ENCODE peak calls at places on chromosome 13, in seven cellular contexts. G, P, E, O, N, R and X are unnamed samples.

GRCh38 chr13:95296326-95296939 is 4.8 kb downstream of the ABCC4 start:
- DNase-seq in G (peak; percentile 46), P (peak; percentile 36), E (peak; percentile 47), O (peak; percentile 39), N (peak; percentile 30), R (no peak), X (no peak)

GRCh38 chr13:25587581-25587980 is 215.8 kb downstream of the ATP8A2 start:
- DNase-seq in G (no peak), P (no peak), E (no peak), O (no peak), N (no peak), R (no peak), X (no peak)

GRCh38 chr13:28719656-28720055 is 886 bp upstream of the SLC46A3 start:
- DNase-seq in G (peak; percentile 6), P (no peak), E (no peak), O (peak; percentile 81), N (no peak), R (no peak), X (no peak)

GRCh38 chr13:77213644-77214043 is 113.2 kb downstream of the MYCBP2 start:
- DNase-seq in G (no peak), P (no peak), E (no peak), O (peak; percentile 56), N (no peak), R (no peak), X (no peak)

GRCh38 chr13:45048890-45049407 is 59.6 kb downstream of the GPALPP1 start:
- DNase-seq in G (no peak), P (no peak), E (no peak), O (no peak), N (no peak), R (no peak), X (peak; percentile 33)

GRCh38 chr13:41458939-41459753 is 1.8 kb downstream of the RGCC start:
- DNase-seq in G (peak; percentile 45), P (peak; percentile 43), E (no peak), O (peak; percentile 85), N (peak; percentile 83), R (no peak), X (peak; percentile 67)

GRCh38 chr13:99295488-99296252 is 11.5 kb downstream of the GPR183 start:
- DNase-seq in G (no peak), P (no peak), E (no peak), O (no peak), N (no peak), R (no peak), X (no peak)

GRCh38 chr13:44046428-44046827 is 166.7 kb downstream of the LACC1 start:
- DNase-seq in G (no peak), P (no peak), E (no peak), O (no peak), N (no peak), R (no peak), X (no peak)

GRCh38 chr13:43268632-43269031 is 245.2 kb downstream of the DNAJC15 start:
- DNase-seq in G (no peak), P (no peak), E (no peak), O (peak; percentile 37), N (no peak), R (no peak), X (no peak)

GRCh38 chr13:58611117-58611516 is 979.6 kb downstream of the PCDH17 start:
- DNase-seq in G (no peak), P (no peak), E (no peak), O (no peak), N (no peak), R (no peak), X (no peak)

GRCh38 chr13:25977216-25977615 is 74.6 kb downstream of the SHISA2 start:
- DNase-seq in G (no peak), P (no peak), E (no peak), O (peak; percentile 12), N (no peak), R (no peak), X (no peak)

GRCh38 chr13:84655677-84656076 is 773.4 kb upstream of the SLITRK1 start:
- DNase-seq in G (no peak), P (no peak), E (no peak), O (peak; percentile 33), N (no peak), R (no peak), X (no peak)

GRCh38 chr13:98033277-98034247 is 80.1 kb downstream of the IPO5 start:
- DNase-seq in G (peak; percentile 18), P (no peak), E (peak; percentile 36), O (peak; percentile 69), N (peak; percentile 35), R (peak; percentile 37), X (no peak)

GRCh38 chr13:81929988-81930387 is 1589.1 kb upstream of the SPRY2 start:
- DNase-seq in G (peak; percentile 0), P (no peak), E (no peak), O (peak; percentile 34), N (peak; percentile 36), R (no peak), X (no peak)

GRCh38 chr13:49627831-49628652 is at the start of gene ARL11:
- DNase-seq in G (peak; percentile 8), P (peak; percentile 74), E (peak; percentile 45), O (no peak), N (peak; percentile 96), R (no peak), X (peak; percentile 90)

GRCh38 chr13:44843403-44843802 is 145.9 kb downstream of the NUFIP1 start:
- DNase-seq in G (no peak), P (no peak), E (no peak), O (peak; percentile 63), N (peak; percentile 56), R (no peak), X (no peak)

GRCh38 chr13:81487151-81487550 is 1146.2 kb upstream of the SPRY2 start:
- DNase-seq in G (no peak), P (no peak), E (peak; percentile 28), O (peak; percentile 9), N (peak; percentile 60), R (no peak), X (no peak)

GRCh38 chr13:95226932-95227718 is 74.1 kb downstream of the ABCC4 start:
- DNase-seq in G (no peak), P (no peak), E (no peak), O (no peak), N (peak; percentile 47), R (no peak), X (peak; percentile 57)

GRCh38 chr13:110505594-110505993 is 55.9 kb downstream of the RAB20 start:
- DNase-seq in G (no peak), P (no peak), E (no peak), O (no peak), N (no peak), R (no peak), X (no peak)

GRCh38 chr13:110509478-110509926 is 52.0 kb downstream of the RAB20 start:
- DNase-seq in G (no peak), P (no peak), E (no peak), O (no peak), N (no peak), R (no peak), X (no peak)

GRCh38 chr13:110506396-110506795 is 55.1 kb downstream of the RAB20 start:
- DNase-seq in G (no peak), P (no peak), E (no peak), O (no peak), N (no peak), R (no peak), X (no peak)

GRCh38 chr13:110506859-110507566 is 54.5 kb downstream of the RAB20 start:
- DNase-seq in G (peak; percentile 41), P (peak; percentile 87), E (no peak), O (peak; percentile 70), N (no peak), R (no peak), X (no peak)

GRCh38 chr13:110507678-110508381 is 53.7 kb downstream of the RAB20 start:
- DNase-seq in G (peak; percentile 14), P (peak; percentile 66), E (no peak), O (no peak), N (no peak), R (no peak), X (no peak)
- TF ChIP-seq CTCF in G (no peak), P (peak; percentile 16), E (no peak), O (peak; percentile 7), N (no peak), R (no peak), X (no peak)

GRCh38 chr13:113489171-113489548 is 1.4 kb downstream of the DCUN1D2 start:
- DNase-seq in G (peak; percentile 8), P (no peak), E (no peak), O (no peak), N (no peak), R (no peak), X (no peak)
- TF ChIP-seq CTCF in G (no peak), P (no peak), E (no peak), O (no peak), N (no peak), R (no peak), X (no peak)

GRCh38 chr13:75481176-75482069 is 546 bp downstream of the TBC1D4 start:
- DNase-seq in G (peak; percentile 30), P (peak; percentile 41), E (peak; percentile 66), O (no peak), N (peak; percentile 51), R (no peak), X (peak; percentile 48)

GRCh38 chr13:75485286-75486062 is 3.5 kb upstream of the TBC1D4 start:
- DNase-seq in G (no peak), P (no peak), E (no peak), O (peak; percentile 59), N (no peak), R (no peak), X (no peak)

GRCh38 chr13:75480691-75481175 is 1.2 kb downstream of the TBC1D4 start:
- DNase-seq in G (peak; percentile 73), P (peak; percentile 65), E (peak; percentile 61), O (peak; percentile 46), N (peak; percentile 54), R (peak; percentile 30), X (peak; percentile 60)

GRCh38 chr13:75482070-75482819 is at the start of gene TBC1D4:
- DNase-seq in G (peak; percentile 68), P (peak; percentile 92), E (peak; percentile 85), O (peak; percentile 94), N (peak; percentile 97), R (peak; percentile 75), X (peak; percentile 85)

GRCh38 chr13:75482820-75483079 is 781 bp upstream of the TBC1D4 start:
- DNase-seq in G (no peak), P (no peak), E (no peak), O (no peak), N (no peak), R (no peak), X (no peak)
- TF ChIP-seq CTCF in G (peak; percentile 44), P (no peak), E (no peak), O (no peak), N (no peak), R (no peak), X (no peak)

GRCh38 chr13:68927387-68928026 is 1180.1 kb upstream of the ATXN8OS start:
- DNase-seq in G (peak; percentile 1), P (no peak), E (peak; percentile 28), O (no peak), N (peak; percentile 22), R (no peak), X (no peak)
- TF ChIP-seq CTCF in G (peak; percentile 63), P (peak; percentile 25), E (peak; percentile 70), O (no peak), N (peak; percentile 47), R (no peak), X (peak; percentile 30)